ENCODE peak calls at places on chromosome 22, in five cellular contexts. L is pancreas, J is body of pancreas, H is neuronal stem cell, O is hepatocyte. A is an unnamed sample. For H3K9me3 and H3K4me1, the result is how much of the 10 kb centered on the place peaks cover.

GRCh38 chr22:39530692-39531331 is 1.7 kb downstream of the RPS19BP1 start:
- DNase-seq in L (no peak), J (no peak), H (no peak), O (peak), A (peak)

GRCh38 chr22:44384981-44385610 is 72.3 kb upstream of the SHISAL1 start:
- DNase-seq in L (peak), J (no peak), H (no peak), O (no peak), A (peak)

GRCh38 chr22:26663374-26663923 is 6.1 kb downstream of the MIAT start:
- DNase-seq in L (no peak), J (no peak), H (no peak), O (no peak), A (no peak)

GRCh38 chr22:26479792-26480610 is 3.6 kb downstream of the HPS4 start:
- DNase-seq in L (no peak), J (no peak), H (no peak), O (no peak), A (no peak)

GRCh38 chr22:17984114-17984513 is 40.2 kb downstream of the MICAL3 start:
- DNase-seq in L (no peak), J (no peak), H (no peak), O (no peak), A (no peak)

GRCh38 chr22:25554321-25555088 is 10.0 kb upstream of the GRK3 start:
- DNase-seq in L (no peak), J (no peak), H (no peak), O (no peak), A (no peak)

GRCh38 chr22:25942989-25943411 is 201.0 kb downstream of the MYO18B start:
- DNase-seq in L (no peak), J (peak), H (no peak), O (peak), A (peak)

GRCh38 chr22:35043251-35043931 is 22.6 kb upstream of the ISX start:
- DNase-seq in L (no peak), J (no peak), H (no peak), O (no peak), A (peak)

GRCh38 chr22:17954860-17955587 is 69.3 kb downstream of the MICAL3 start:
- DNase-seq in L (peak), J (no peak), H (no peak), O (no peak), A (no peak)

GRCh38 chr22:47587361-47587760 is 824.9 kb downstream of the TBC1D22A start:
- DNase-seq in L (no peak), J (no peak), H (no peak), O (no peak), A (peak)

GRCh38 chr22:42932857-42933782 is 76.0 kb upstream of the ARFGAP3 start:
- DNase-seq in L (no peak), J (no peak), H (no peak), O (no peak), A (peak)

GRCh38 chr22:22703715-22704114 is 59.3 kb downstream of the GGTLC2 start:
- DNase-seq in L (peak), J (no peak), H (no peak), O (peak), A (no peak)

GRCh38 chr22:31230871-31231621 is 18.9 kb downstream of the LIMK2 start:
- DNase-seq in L (no peak), J (peak), H (no peak), O (peak), A (peak)

GRCh38 chr22:18056802-18057474 is 20.9 kb upstream of the PEX26 start:
- DNase-seq in L (peak), J (no peak), H (no peak), O (no peak), A (no peak)

GRCh38 chr22:24428751-24429410 is 1.5 kb downstream of the ADORA2A start:
- DNase-seq in L (no peak), J (no peak), H (no peak), O (no peak), A (no peak)

GRCh38 chr22:31615481-31615840 is 46.6 kb downstream of the PISD start:
- DNase-seq in L (no peak), J (no peak), H (no peak), O (no peak), A (peak)

GRCh38 chr22:35688913-35689675 is 28.6 kb upstream of the APOL5 start:
- DNase-seq in L (no peak), J (no peak), H (no peak), O (no peak), A (no peak)

GRCh38 chr22:17085277-17086091 is 684 bp downstream of the IL17RA start:
- DNase-seq in L (peak), J (peak), H (no peak), O (peak), A (peak)

GRCh38 chr22:31609716-31610115 is 52.3 kb downstream of the PISD start:
- DNase-seq in L (peak), J (no peak), H (no peak), O (no peak), A (no peak)

GRCh38 chr22:28440517-28441366 is 238.9 kb downstream of the TTC28 start:
- DNase-seq in L (no peak), J (peak), H (no peak), O (no peak), A (no peak)

GRCh38 chr22:43209523-43209890 is 22.6 kb upstream of the TTLL12 start:
- DNase-seq in L (no peak), J (no peak), H (no peak), O (no peak), A (no peak)

GRCh38 chr22:43262990-43263644 is 76.2 kb upstream of the TTLL12 start:
- DNase-seq in L (no peak), J (peak), H (no peak), O (peak), A (no peak)

GRCh38 chr22:22810018-22810427 is 77.6 kb upstream of the IGLL5 start:
- DNase-seq in L (peak), J (peak), H (no peak), O (peak), A (peak)

GRCh38 chr22:35540600-35541253 is at the start of gene RASD2:
- DNase-seq in L (peak), J (peak), H (no peak), O (peak), A (peak)

GRCh38 chr22:26330971-26331625 is 98.0 kb upstream of the ASPHD2 start:
- DNase-seq in L (peak), J (peak), H (peak), O (peak), A (peak)

GRCh38 chr22:27097933-27098332 is 440.5 kb downstream of the MIAT start:
- DNase-seq in L (no peak), J (no peak), H (no peak), O (no peak), A (peak)

GRCh38 chr22:31943976-31944699 is at the start of gene YWHAH:
- DNase-seq in L (peak), J (peak), H (peak), O (peak), A (peak)

GRCh38 chr22:38413085-38414008 is 41.7 kb downstream of the KCNJ4 start:
- DNase-seq in L (peak), J (peak), H (no peak), O (peak), A (peak)

GRCh38 chr22:29117799-29118477 is 45.1 kb downstream of the KREMEN1 start:
- DNase-seq in L (no peak), J (no peak), H (no peak), O (no peak), A (no peak)

GRCh38 chr22:45212992-45213751 is 27.5 kb downstream of the KIAA0930 start:
- DNase-seq in L (peak), J (no peak), H (no peak), O (no peak), A (no peak)

GRCh38 chr22:32584650-32585049 is 110.0 kb downstream of the FBXO7 start:
- DNase-seq in L (no peak), J (no peak), H (no peak), O (no peak), A (no peak)

GRCh38 chr22:36077261-36077660 is 48.6 kb upstream of the RBFOX2 start:
- DNase-seq in L (no peak), J (no peak), H (no peak), O (no peak), A (no peak)

GRCh38 chr22:49521787-49522224 is 305.9 kb downstream of the BRD1 start:
- DNase-seq in L (no peak), J (no peak), H (no peak), O (no peak), A (no peak)
- H3K9me3 ChIP-seq in L (under half), J (under half), H (under half), O (under half), A (under half)

DNA sequence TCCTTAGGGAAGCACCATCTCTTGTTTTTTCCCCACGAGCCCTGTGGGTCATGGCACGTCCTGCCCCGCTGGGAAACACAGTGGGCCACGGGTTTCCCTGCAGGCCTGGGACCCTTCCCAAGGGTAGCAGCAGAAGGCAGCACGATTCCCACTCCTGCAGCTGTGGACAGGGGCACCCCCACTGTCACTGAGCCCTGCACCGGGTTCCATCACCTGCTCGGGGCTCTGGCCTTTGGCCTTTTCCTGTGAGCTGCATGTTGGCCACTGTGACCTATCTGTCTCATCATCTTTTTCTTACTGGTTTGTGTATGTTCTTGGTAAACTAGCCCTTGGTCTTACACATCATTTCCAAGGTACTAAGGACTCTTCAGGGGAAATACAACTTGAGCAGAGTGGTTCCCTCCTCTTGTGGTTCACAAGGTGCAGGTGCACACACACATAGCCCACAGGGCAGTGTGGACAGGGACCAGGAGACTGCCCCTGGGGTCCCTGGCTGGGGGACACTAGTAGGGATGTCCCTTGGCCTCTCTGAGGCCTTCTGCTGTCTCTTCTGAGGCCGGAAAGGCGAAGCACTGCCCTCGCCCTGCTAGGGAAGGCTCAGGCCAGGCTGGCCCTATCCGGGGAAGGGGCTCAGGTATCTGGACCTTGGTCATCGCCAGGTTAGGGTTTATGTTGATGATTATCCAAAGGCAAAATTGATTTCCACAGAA is 19.0 kb upstream of the TXNRD2 start:
- DNase-seq in L (no peak), J (no peak), H (no peak), O (no peak), A (no peak)
- H3K4me1 ChIP-seq in L (under half), J (half or more), H (under half), O (under half), A (under half)

DNA sequence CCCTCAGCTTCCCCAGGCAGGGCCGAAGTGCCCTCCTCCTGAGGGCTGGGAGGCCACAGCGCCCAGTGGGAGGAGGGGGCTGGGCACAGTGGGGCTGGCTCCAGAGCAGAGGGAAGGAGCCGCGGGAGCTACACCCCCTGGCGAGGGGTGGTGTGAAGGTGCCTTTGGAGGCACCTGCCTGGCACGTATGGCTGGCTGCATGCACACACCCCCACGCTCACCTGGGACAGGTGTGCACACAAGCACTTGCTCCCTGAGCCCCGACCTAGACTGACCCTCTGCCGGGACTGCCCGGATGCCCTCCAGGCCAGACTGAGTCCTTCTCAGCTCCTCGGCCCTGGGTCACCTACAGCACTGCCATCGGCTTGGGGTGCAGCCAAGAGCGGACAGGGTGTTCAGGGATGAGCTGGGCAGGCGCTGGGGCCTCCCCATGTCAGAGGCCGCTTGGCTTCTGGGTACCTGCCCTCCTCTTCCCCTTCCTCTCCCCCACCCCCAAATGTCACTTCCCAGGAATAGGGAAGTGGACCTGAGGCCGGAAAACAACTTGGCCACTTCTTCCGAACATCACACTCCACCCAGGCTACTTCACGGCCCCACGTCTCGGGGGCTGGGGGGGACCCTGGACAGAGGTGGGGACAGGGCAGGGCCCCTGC is 7.4 kb upstream of the PIM3 start:
- DNase-seq in L (no peak), J (peak), H (no peak), O (no peak), A (no peak)
- H3K27ac ChIP-seq in L (peak), J (peak), H (no peak), O (peak), A (no peak)

DNA sequence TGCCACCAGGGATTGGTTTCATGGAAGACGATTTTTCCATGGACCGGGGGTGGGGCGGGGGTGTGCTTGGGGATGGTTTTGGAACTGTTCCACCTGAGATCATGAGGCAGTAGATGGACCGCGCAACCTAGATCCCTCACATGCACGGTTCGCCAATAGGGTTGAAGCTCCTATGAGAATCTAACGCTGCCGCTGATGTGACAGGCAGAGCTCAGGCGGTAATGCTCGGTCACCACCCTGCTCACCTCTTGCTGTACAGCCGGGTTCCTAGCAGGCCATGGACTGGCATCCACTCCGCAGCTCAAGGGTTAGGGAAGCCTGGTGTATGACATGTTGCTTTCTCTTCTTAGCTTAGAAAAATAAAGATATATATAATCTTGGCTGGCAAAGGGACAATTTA is 22.0 kb downstream of the RBX1 start:
- DNase-seq in L (peak), J (no peak), H (no peak), O (no peak), A (no peak)
- H3K9me3 ChIP-seq in L (under half), J (under half), H (under half), O (under half), A (under half)

A was measured in endodermal cell.